ENCODE peak calls at places on chromosomes 11 and 22, in four cellular contexts. H is astrocyte of the spinal cord, F is choroid plexus epithelial cell, V is gastrocnemius medialis. C is an unnamed sample.

GRCh38 chr11:16397355-16397754 is 41.0 kb upstream of the SOX6 start:
- DNase-seq in H (no peak), F (no peak), V (no peak), C (no peak)

GRCh38 chr11:112302226-112302868 is 41.7 kb upstream of the PLET1 start:
- DNase-seq in H (peak), F (peak), V (no peak), C (no peak)

GRCh38 chr22:30073743-30074142 is 6.5 kb upstream of the HORMAD2 start:
- DNase-seq in H (no peak), F (no peak), V (no peak), C (no peak)

GRCh38 chr11:103338621-103339484 is 229.6 kb downstream of the DYNC2H1 start:
- DNase-seq in H (peak), F (peak), V (no peak), C (peak)

GRCh38 chr11:22703561-22703960 is 37.1 kb downstream of the GAS2 start:
- DNase-seq in H (peak), F (peak), V (no peak), C (no peak)

GRCh38 chr11:118870396-118871343 is 13.0 kb upstream of the CXCR5 start:
- DNase-seq in H (no peak), F (peak), V (peak), C (no peak)

GRCh38 chr11:113110046-113110445 is 148.8 kb downstream of the NCAM1 start:
- DNase-seq in H (no peak), F (peak), V (no peak), C (no peak)

GRCh38 chr11:133227674-133228111 is 304.6 kb downstream of the OPCML start:
- DNase-seq in H (no peak), F (no peak), V (no peak), C (no peak)

GRCh38 chr11:35246725-35247124 is 107.8 kb downstream of the CD44 start:
- DNase-seq in H (no peak), F (peak), V (no peak), C (no peak)

GRCh38 chr11:2804189-2804588 is 81.4 kb downstream of the CDKN1C start:
- DNase-seq in H (no peak), F (no peak), V (peak), C (no peak)

GRCh38 chr11:3994030-3994640 is 100.5 kb upstream of the RRM1 start:
- DNase-seq in H (no peak), F (peak), V (no peak), C (no peak)

GRCh38 chr11:106344392-106344791 is 266.9 kb downstream of the AASDHPPT start:
- DNase-seq in H (peak), F (peak), V (no peak), C (peak)

GRCh38 chr11:100731471-100731870 is 44.4 kb downstream of the ARHGAP42 start:
- DNase-seq in H (no peak), F (no peak), V (no peak), C (no peak)
- TF ChIP-seq CTCF in H (no peak), F (no peak), V (no peak), C (no peak)

GRCh38 chr11:88345949-88346348 is 8.4 kb upstream of the CTSC start:
- DNase-seq in H (no peak), F (no peak), V (no peak), C (no peak)
- H3K4me3 ChIP-seq in H (no peak), F (no peak), V (no peak), C (no peak)

GRCh38 chr11:75203641-75204011 is 36.9 kb upstream of the TPBGL start:
- DNase-seq in H (no peak), F (no peak), V (no peak), C (no peak)

GRCh38 chr11:75203138-75203537 is 37.4 kb upstream of the TPBGL start:
- DNase-seq in H (no peak), F (no peak), V (no peak), C (no peak)

GRCh38 chr11:75201771-75202170 is 38.8 kb upstream of the TPBGL start:
- DNase-seq in H (no peak), F (no peak), V (no peak), C (no peak)

GRCh38 chr11:75200531-75200930 is 40.0 kb upstream of the TPBGL start:
- DNase-seq in H (no peak), F (no peak), V (no peak), C (no peak)

GRCh38 chr11:75202195-75202594 is 38.4 kb upstream of the TPBGL start:
- DNase-seq in H (no peak), F (no peak), V (no peak), C (no peak)
- TF ChIP-seq CTCF in H (no peak), F (no peak), V (no peak), C (no peak)

DNA sequence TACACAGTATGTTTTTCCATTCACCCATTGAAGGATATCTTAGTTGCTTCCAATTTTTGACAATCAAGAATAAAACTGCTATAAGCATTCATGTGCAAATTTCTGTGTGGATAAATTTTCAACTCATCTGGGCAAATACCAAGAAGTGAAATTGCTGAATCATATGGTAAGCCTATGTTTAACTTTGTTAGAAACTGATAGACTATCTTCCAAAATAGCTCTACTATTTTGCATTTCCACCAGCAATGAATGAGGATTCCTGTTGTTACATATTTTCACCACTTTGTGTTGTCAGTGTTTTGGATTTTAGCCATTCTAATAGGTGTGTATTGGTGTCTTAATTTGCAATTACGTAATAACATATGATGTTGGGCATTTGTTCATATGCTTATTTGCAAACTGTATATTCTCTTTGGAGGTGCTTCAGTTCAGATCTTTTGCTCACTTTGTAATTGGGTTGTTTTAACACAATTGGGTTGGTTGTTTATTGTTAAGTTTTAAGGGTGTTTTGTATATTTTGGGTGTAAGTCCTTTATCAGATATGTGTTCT is 49.2 kb upstream of the FAM181B start:
- DNase-seq in H (no peak), F (no peak), V (no peak), C (no peak)
- H3K4me3 ChIP-seq in H (no peak), F (no peak), V (no peak), C (no peak)

GRCh38 chr11:72584933-72585597 is 89.2 kb downstream of the PDE2A start:
- DNase-seq in H (no peak), F (no peak), V (no peak), C (no peak)
- TF ChIP-seq CTCF in H (no peak), F (no peak), V (no peak), C (no peak)

C was measured in AG09309.